ENCODE peak calls at places on chromosomes 12 and 14, in six cellular contexts. F is astrocyte, V is PC-3, X is endothelial cell of umbilical vein, I is body of pancreas, E is mucosa of descending colon. W is an unnamed sample.

GRCh38 chr14:48936352-48936751 is 649.8 kb downstream of the RPS29 start:
- DNase-seq in X (peak; percentile 63), I (no peak), V (peak; percentile 60), E (no peak), F (peak; percentile 65), W (peak; percentile 83)

GRCh38 chr14:63478437-63478852 is 64.7 kb downstream of the PPP2R5E start:
- DNase-seq in X (no peak), V (no peak), F (no peak), E (no peak), I (no peak), W (no peak)

GRCh38 chr12:13234045-13234641 is 37.6 kb downstream of the EMP1 start:
- DNase-seq in I (peak; percentile 40), X (peak; percentile 77), E (no peak), V (peak; percentile 82), F (no peak), W (peak; percentile 75)

GRCh38 chr12:89525002-89525823 is 617 bp upstream of the GALNT4 start:
- DNase-seq in E (peak; percentile 84), F (peak; percentile 29), I (peak; percentile 47), V (peak; percentile 42), X (peak; percentile 14), W (peak; percentile 40)

GRCh38 chr12:132554857-132555630 is 55.3 kb downstream of the LRCOL1 start:
- DNase-seq in F (no peak), E (no peak), V (no peak), X (no peak), I (no peak), W (peak; percentile 37)

GRCh38 chr14:73616831-73617230 is 4.5 kb downstream of the ACOT6 start:
- DNase-seq in X (no peak), E (no peak), V (no peak), I (no peak), F (no peak), W (no peak)

GRCh38 chr12:66744956-66745383 is 66.1 kb upstream of the GRIP1 start:
- DNase-seq in F (no peak), I (no peak), E (no peak), X (no peak), V (peak; percentile 81), W (peak; percentile 4)

GRCh38 chr12:12384601-12385321 is 27.9 kb downstream of the BORCS5 start:
- DNase-seq in X (no peak), I (no peak), V (no peak), F (no peak), E (no peak), W (no peak)

GRCh38 chr12:47977772-47978597 is 14.6 kb downstream of the TMEM106C start:
- DNase-seq in F (no peak), V (no peak), E (no peak), I (no peak), X (no peak), W (no peak)

GRCh38 chr12:89859513-89860220 is 151.0 kb upstream of the ATP2B1 start:
- DNase-seq in F (no peak), I (no peak), X (no peak), V (peak; percentile 36), E (no peak), W (no peak)

GRCh38 chr12:50066402-50066801 is 9.0 kb downstream of the ASIC1 start:
- DNase-seq in V (no peak), F (peak; percentile 79), E (no peak), X (no peak), I (no peak), W (no peak)

GRCh38 chr12:68790952-68791234 is 17.1 kb upstream of the MDM2 start:
- DNase-seq in I (no peak), E (no peak), V (no peak), X (no peak), F (no peak), W (no peak)

GRCh38 chr14:94164685-94165431 is 9.3 kb upstream of the PPP4R4 start:
- DNase-seq in E (no peak), F (no peak), V (no peak), X (no peak), I (no peak), W (no peak)

GRCh38 chr12:127231366-127231765 is 1035.6 kb upstream of the TMEM132C start:
- DNase-seq in I (no peak), F (peak; percentile 63), X (no peak), E (no peak), V (no peak), W (no peak)

GRCh38 chr14:49207451-49207850 is 378.7 kb downstream of the RPS29 start:
- DNase-seq in X (no peak), V (no peak), E (no peak), I (no peak), F (no peak), W (no peak)

GRCh38 chr12:68098939-68099338 is 60.6 kb downstream of the IFNG start:
- DNase-seq in V (no peak), E (no peak), I (no peak), X (no peak), F (no peak), W (no peak)

GRCh38 chr12:121165316-121165715 is 32.6 kb downstream of the P2RX7 start:
- DNase-seq in F (peak; percentile 92), I (peak; percentile 32), E (no peak), V (no peak), X (no peak), W (no peak)

GRCh38 chr12:53224897-53225634 is 6.9 kb downstream of the RARG start:
- DNase-seq in V (no peak), E (no peak), X (no peak), I (no peak), F (peak; percentile 27), W (no peak)

GRCh38 chr12:53223006-53223305 is 9.1 kb downstream of the RARG start:
- DNase-seq in F (no peak), E (peak; percentile 28), X (no peak), I (no peak), V (no peak), W (no peak)

GRCh38 chr12:53222170-53223005 is 9.6 kb downstream of the RARG start:
- DNase-seq in F (no peak), X (no peak), V (no peak), E (peak; percentile 32), I (no peak), W (peak; percentile 47)

GRCh38 chr12:53224268-53224896 is 7.6 kb downstream of the RARG start:
- DNase-seq in F (no peak), I (no peak), V (peak; percentile 61), E (peak; percentile 63), X (no peak), W (peak; percentile 50)

GRCh38 chr12:53223391-53224267 is 8.4 kb downstream of the RARG start:
- DNase-seq in F (peak; percentile 45), E (peak; percentile 39), V (no peak), X (peak; percentile 46), I (no peak), W (peak; percentile 50)
- H3K4me1 ChIP-seq in F (peaks cover 44% of the 10 kb centered on the region), E (peaks cover 42% of the 10 kb centered on the region), V (peaks cover 33% of the 10 kb centered on the region), X (peaks cover 37% of the 10 kb centered on the region), I (peaks cover 37% of the 10 kb centered on the region), W (peaks cover 49% of the 10 kb centered on the region)

DNA sequence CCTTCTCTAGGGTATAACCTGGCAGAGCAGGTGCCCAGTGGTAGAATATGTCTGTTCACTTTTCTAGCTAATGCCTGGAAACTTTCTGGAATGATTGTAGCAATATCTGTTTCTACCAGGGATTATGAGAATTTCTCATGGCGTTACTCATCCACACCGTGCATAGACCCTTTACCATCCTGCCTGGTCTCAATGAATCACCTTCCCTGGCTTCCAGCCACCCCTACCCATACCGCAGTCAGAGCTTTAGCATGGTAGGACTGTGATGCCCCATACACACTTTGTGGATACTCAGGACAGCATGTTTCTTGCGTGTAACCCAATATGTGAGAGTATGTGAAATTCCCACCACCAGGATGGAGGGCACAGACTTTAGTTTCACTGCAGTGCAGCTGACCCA is 45.4 kb downstream of the TUNAR start:
- DNase-seq in I (no peak), F (no peak), E (no peak), V (no peak), X (no peak), W (no peak)
- TF ChIP-seq CTCF in I (no peak), F (no peak), E (no peak), V (no peak), X (no peak), W (no peak)

DNA sequence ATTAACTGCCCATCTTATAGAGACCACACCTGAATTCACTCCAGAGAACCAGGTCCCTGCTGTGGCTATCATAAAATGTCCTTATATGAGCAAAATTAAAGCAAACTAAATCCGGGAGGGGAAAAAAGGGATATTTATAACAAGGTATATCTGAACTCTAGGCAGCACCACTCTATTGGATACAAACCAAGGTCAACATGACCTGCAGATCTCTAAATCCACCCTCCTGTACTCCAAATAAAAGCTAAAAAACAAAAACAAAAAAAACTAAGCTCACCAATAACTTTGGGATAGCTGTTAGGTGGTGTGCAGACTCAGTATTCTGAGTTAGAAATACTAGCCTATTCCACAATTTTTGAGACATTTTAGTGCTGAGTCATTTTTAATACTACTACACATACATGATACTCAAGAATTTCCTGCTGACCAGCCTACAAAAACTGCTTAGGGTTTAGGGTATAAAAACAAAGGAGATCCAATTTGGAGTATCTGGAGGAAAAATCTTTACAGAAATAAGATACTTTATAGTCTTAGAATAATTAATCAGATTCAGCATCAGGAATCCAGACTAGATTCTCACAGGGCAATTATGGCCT is 46.6 kb upstream of the LTBP2 start:
- DNase-seq in F (peak; percentile 60), V (peak; percentile 58), I (no peak), E (no peak), X (peak; percentile 51), W (no peak)
- H3K4me1 ChIP-seq in F (peaks cover 33% of the 10 kb centered on the region), V (peaks cover 39% of the 10 kb centered on the region), I (no peaks in the 10 kb centered on the region), E (no peaks in the 10 kb centered on the region), X (peaks cover 32% of the 10 kb centered on the region), W (no peaks in the 10 kb centered on the region)

GRCh38 chr12:53453953-53454640 is 2.2 kb downstream of the PCBP2 start:
- DNase-seq in F (no peak), E (no peak), V (no peak), I (no peak), X (no peak), W (no peak)

GRCh38 chr12:53454710-53455109 is 2.8 kb downstream of the PCBP2 start:
- DNase-seq in F (no peak), X (no peak), V (no peak), E (no peak), I (no peak), W (no peak)

GRCh38 chr12:53451661-53452158 is at the start of gene PCBP2:
- DNase-seq in V (peak; percentile 99), E (peak; percentile 97), I (peak; percentile 98), X (peak; percentile 99), F (peak; percentile 99), W (peak; percentile 100)

GRCh38 chr12:53450936-53451335 is 966 bp upstream of the PCBP2 start:
- DNase-seq in E (no peak), X (no peak), F (no peak), V (no peak), I (no peak), W (no peak)

DNA sequence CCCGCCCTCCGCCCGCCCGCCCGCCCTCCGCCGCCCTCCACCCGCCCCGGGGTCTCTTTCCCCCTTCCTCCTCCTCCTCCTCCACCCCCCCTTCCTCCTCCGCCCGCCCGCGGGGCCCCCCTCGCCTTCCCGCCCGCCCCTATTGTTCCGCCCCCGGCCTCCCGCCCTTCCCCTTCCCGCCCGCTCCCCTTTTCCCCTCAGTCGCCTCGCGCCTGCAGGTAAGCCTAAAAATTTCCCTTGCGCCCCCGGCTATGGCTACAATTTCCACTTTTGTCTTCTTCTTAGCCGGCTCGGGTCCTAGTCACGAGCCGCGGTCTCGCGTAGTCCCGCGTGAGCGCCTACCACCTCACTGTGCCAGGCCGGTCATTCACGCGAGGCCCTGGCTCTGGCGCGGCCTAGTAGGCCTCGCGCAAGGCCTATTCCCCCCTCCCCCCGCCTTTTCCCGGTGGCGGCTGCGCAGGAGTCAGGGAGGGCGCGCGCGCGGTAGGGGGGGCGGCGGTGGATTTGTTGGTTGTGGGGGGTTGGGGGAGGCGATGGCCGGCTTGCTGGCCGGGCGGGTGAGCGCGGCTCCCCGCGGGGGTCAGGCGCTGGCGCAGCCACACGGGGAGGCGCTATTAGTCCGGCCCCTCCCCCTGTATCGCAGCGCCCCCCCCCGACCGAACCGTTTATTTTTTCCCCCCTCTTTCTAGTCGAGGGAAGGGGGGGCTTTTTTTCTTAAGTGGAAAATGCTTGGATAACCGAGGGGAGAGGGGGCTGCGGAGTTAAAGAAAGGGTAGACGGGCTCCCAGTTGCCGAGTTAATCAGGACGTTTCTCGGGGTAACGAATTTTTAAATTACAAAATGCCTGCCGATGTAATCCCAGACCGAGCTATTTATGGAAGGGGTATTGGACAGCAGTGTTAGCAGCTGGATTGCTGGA is 516 bp downstream of the PCBP2 start:
- DNase-seq in V (peak; percentile 64), E (peak; percentile 87), X (peak; percentile 89), F (peak; percentile 75), I (peak; percentile 88), W (peak; percentile 84)
- TF ChIP-seq CTCF in V (peak; percentile 63), E (no peak), X (peak; percentile 35), F (no peak), I (no peak), W (peak; percentile 55)

W was measured in A673.